ENCODE peak calls at places on chromosomes 6 and 20, in eight cellular contexts. A, U, S, E, K, B, V and I are unnamed samples.

GRCh38 chr6:98653171-98653570 is 181.2 kb upstream of the POU3F2 start:
- DNase-seq in B (no peak), A (no peak), E (no peak), V (no peak), S (no peak), K (peak; percentile 26), U (no peak), I (no peak)

GRCh38 chr6:166904101-166904746 is 52.1 kb downstream of the RNASET2 start:
- DNase-seq in K (peak; percentile 15), V (no peak), S (no peak), E (no peak), B (no peak), A (peak; percentile 21), U (no peak), I (no peak)

GRCh38 chr20:57653910-57654309 is 33.7 kb upstream of the ZBP1 start:
- DNase-seq in U (no peak), A (no peak), V (no peak), E (no peak), B (no peak), S (no peak), K (peak; percentile 21), I (no peak)

GRCh38 chr20:63446174-63447024 is 26.1 kb downstream of the KCNQ2 start:
- DNase-seq in A (no peak), K (no peak), S (no peak), V (no peak), E (no peak), B (no peak), U (no peak), I (no peak)

GRCh38 chr20:8227293-8227692 is 95.2 kb downstream of the PLCB1 start:
- DNase-seq in K (no peak), A (no peak), E (no peak), S (no peak), B (peak; percentile 30), U (no peak), V (no peak), I (no peak)

GRCh38 chr6:142605922-142606321 is 304.1 kb downstream of the ADGRG6 start:
- DNase-seq in K (no peak), S (no peak), A (no peak), U (no peak), E (no peak), V (peak; percentile 52), B (peak; percentile 70), I (peak; percentile 14)

GRCh38 chr20:34921436-34921835 is 34.2 kb downstream of the GSS start:
- DNase-seq in V (no peak), K (peak; percentile 56), A (no peak), E (no peak), B (no peak), S (no peak), U (no peak), I (no peak)

GRCh38 chr6:88780714-88781389 is 182.6 kb downstream of the RNGTT start:
- DNase-seq in B (peak; percentile 84), A (peak; percentile 84), E (peak; percentile 42), U (no peak), S (peak; percentile 45), K (peak; percentile 64), V (peak; percentile 21), I (peak; percentile 5)

GRCh38 chr6:27871919-27872633 is 40.1 kb downstream of the OR2B2 start:
- DNase-seq in K (no peak), V (peak; percentile 88), E (peak; percentile 66), B (peak; percentile 99), U (peak; percentile 75), A (peak; percentile 98), S (peak; percentile 99), I (peak; percentile 90)

GRCh38 chr6:158204616-158205015 is 36.5 kb downstream of the GTF2H5 start:
- DNase-seq in S (no peak), V (no peak), K (no peak), E (no peak), U (no peak), B (no peak), A (no peak), I (no peak)

GRCh38 chr20:3563113-3563512 is 92.3 kb downstream of the ATRN start:
- DNase-seq in A (no peak), U (no peak), K (peak; percentile 16), V (no peak), E (no peak), S (no peak), B (no peak), I (no peak)

GRCh38 chr6:1984346-1984994 is 260.9 kb downstream of the GMDS start:
- DNase-seq in E (no peak), A (no peak), K (no peak), B (no peak), U (no peak), S (no peak), V (no peak), I (no peak)

GRCh38 chr6:69825904-69826303 is 29.1 kb upstream of the LMBRD1 start:
- DNase-seq in S (no peak), E (no peak), K (no peak), U (no peak), A (no peak), B (peak; percentile 88), V (peak; percentile 5), I (no peak)

GRCh38 chr6:110173506-110174132 is 5.9 kb downstream of the WASF1 start:
- DNase-seq in A (no peak), V (no peak), B (no peak), S (no peak), E (no peak), K (no peak), U (no peak), I (no peak)

GRCh38 chr6:109892451-109893435 is 85.4 kb upstream of the GPR6 start:
- DNase-seq in U (no peak), V (no peak), B (no peak), K (peak; percentile 92), E (no peak), S (no peak), A (no peak), I (no peak)

GRCh38 chr6:37432916-37433656 is at the start of gene CMTR1:
- DNase-seq in U (peak; percentile 98), A (peak; percentile 98), B (peak; percentile 89), K (peak; percentile 93), V (no peak), E (peak; percentile 84), S (peak; percentile 58), I (peak; percentile 26)

GRCh38 chr20:44799691-44800090 is 10.7 kb downstream of the RIMS4 start:
- DNase-seq in A (no peak), V (no peak), E (no peak), B (no peak), S (no peak), U (no peak), K (no peak), I (no peak)

GRCh38 chr6:136812174-136812573 is 10.2 kb upstream of the PEX7 start:
- DNase-seq in E (no peak), K (no peak), B (peak; percentile 31), A (no peak), U (no peak), S (no peak), V (no peak), I (no peak)

GRCh38 chr20:11459090-11459877 is 458.4 kb upstream of the BTBD3 start:
- DNase-seq in V (peak; percentile 64), S (no peak), K (no peak), E (no peak), B (peak; percentile 40), U (no peak), A (peak; percentile 9), I (no peak)

DNA sequence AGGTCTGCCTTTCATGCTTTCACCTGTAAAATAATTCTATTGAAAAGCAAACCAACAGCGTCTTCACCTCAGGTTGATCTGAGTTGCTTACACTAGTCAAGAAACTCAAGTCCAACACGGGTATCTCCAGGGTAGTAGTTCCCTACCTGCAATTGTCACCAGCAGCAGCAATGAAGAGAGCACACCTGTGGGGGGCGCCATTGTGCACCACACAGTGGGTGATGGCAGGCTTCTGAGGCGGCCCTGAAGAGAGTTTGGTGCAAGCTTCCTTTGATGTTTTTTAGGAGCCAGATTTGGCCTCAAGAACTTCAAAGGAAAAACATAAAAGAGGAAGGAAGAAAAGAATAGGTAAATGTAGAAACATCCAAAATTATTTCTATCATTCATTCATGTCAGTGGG is 45.1 kb downstream of the KIAA0319 start:
- DNase-seq in E (no peak), K (no peak), U (no peak), V (no peak), S (no peak), B (no peak), A (peak; percentile 7), I (no peak)
- TF ChIP-seq CTCF in E (no peak), K (peak; percentile 55), U (peak; percentile 17), V (peak; percentile 8), S (peak; percentile 29), B (no peak), A (peak; percentile 10), I (no peak)

GRCh38 chr6:45432944-45433343 is 55.2 kb upstream of the SUPT3H start:
- DNase-seq in E (no peak), A (no peak), U (no peak), B (peak; percentile 67), V (no peak), K (peak; percentile 89), S (no peak), I (no peak)
- H3K4me3 ChIP-seq in E (no peak overlapping the region), A (no peak overlapping the region), U (no peak overlapping the region), B (no peak overlapping the region), V (no peak overlapping the region), K (peak overlapping the region; percentile 12), S (no peak overlapping the region), I (no peak overlapping the region)

DNA sequence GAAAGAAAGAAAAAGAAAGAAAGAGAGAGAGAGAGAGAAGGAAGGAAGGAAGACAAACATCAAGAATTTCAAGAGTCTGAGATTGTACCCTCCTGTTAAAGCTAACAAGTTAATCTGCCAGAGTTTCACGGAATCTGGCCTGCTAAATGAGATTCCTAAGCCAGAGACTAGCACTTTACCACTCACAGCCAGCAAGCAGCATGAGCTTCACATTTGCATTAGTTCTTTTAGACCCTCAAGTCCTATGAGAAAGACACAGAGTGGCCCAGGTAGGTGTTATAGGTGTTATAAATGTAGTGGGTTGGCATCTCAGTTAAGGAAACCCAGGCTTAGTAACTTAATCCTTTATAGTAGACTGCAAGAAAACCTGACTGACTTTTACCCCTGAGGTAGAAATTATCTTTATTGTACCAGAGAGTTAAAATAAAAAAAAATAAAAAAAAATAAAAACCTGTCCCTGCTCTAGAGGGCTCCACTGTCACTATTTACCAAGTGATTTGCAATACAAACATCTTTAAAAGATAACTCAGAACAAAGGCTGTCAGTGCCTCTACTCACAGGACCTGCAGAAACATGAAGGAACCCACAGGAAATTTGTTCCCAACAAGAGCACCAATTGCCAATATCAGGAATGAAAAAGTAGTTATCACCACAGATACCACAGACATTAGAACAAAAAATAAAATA is 9.7 kb upstream of the IBTK start:
- DNase-seq in S (no peak), E (no peak), K (peak; percentile 31), B (no peak), A (no peak), V (no peak), U (no peak), I (no peak)
- TF ChIP-seq CTCF in S (no peak), E (no peak), K (peak; percentile 50), B (no peak), A (no peak), V (peak; percentile 19), U (no peak), I (no peak)

DNA sequence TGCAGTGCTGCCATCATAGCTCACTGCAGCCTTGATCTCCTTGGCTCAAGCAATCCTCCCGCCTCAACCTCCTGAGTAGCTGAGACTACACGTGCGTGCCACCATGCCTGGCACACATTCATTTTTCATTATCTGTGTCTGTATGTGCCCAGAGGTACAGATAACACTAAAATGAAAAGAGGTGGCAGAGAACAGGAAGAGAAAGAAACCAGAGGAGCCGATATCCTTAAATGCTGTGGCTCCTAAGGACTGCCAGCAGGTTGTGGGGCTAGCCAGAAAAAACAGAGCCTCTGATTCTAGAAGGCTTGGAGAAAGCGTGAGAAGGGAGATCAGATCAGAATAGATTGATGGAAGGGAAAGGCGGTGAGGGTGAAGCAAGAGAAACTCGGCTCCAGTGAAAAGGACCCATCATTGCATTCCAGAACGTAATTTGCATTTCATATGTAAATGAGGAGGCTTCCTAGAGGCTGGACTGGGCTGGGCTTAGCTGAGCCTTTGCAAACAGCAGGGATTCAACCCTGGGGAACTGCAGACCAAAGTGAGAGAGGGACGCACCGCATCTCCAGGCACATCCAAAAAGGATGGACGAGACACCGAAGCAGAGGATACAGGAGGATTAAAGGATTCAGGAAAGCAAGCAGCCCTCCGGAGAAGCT is 64.2 kb downstream of the GCNT2 start:
- DNase-seq in E (no peak), K (no peak), S (no peak), V (no peak), U (no peak), A (no peak), B (peak; percentile 13), I (no peak)
- H3K4me3 ChIP-seq in E (no peak overlapping the region), K (no peak overlapping the region), S (no peak overlapping the region), V (no peak overlapping the region), U (no peak overlapping the region), A (no peak overlapping the region), B (peak overlapping the region; percentile 41), I (no peak overlapping the region)